ENCODE peak calls at places on chromosomes 6 and 20, in five cellular contexts. U, J, P, B and Z are unnamed samples.

GRCh38 chr6:20412674-20413073 is 11.0 kb downstream of the E2F3 start:
- DNase-seq in U (no peak), J (no peak), P (no peak), B (no peak), Z (no peak)

GRCh38 chr6:54073487-54073886 is 37.8 kb upstream of the MLIP start:
- DNase-seq in U (no peak), J (no peak), P (no peak), B (peak; percentile 35), Z (no peak)

GRCh38 chr20:13458860-13459451 is 179.8 kb downstream of the TASP1 start:
- DNase-seq in U (peak; percentile 61), J (peak; percentile 44), P (peak; percentile 33), B (peak; percentile 62), Z (peak; percentile 28)

GRCh38 chr6:142822882-142823578 is 121.9 kb downstream of the HIVEP2 start:
- DNase-seq in U (no peak), J (peak; percentile 32), P (peak; percentile 16), B (peak; percentile 92), Z (no peak)

GRCh38 chr6:116057766-116058165 is 2.9 kb downstream of the FRK start:
- DNase-seq in U (no peak), J (no peak), P (no peak), B (no peak), Z (no peak)

GRCh38 chr6:30323806-30324205 is 2.9 kb upstream of the TRIM39 start:
- DNase-seq in U (no peak), J (no peak), P (no peak), B (no peak), Z (no peak)

GRCh38 chr6:3540980-3541379 is 84.1 kb upstream of the SLC22A23 start:
- DNase-seq in U (no peak), J (no peak), P (no peak), B (no peak), Z (no peak)

GRCh38 chr6:154653853-154654252 is 79.4 kb upstream of the SCAF8 start:
- DNase-seq in U (no peak), J (no peak), P (no peak), B (no peak), Z (no peak)

GRCh38 chr20:58810116-58810878 is 40.4 kb downstream of the GNAS-AS1 start:
- DNase-seq in U (no peak), J (no peak), P (no peak), B (no peak), Z (no peak)

GRCh38 chr6:88367248-88367647 is 201.1 kb upstream of the CNR1 start:
- DNase-seq in U (no peak), J (no peak), P (no peak), B (no peak), Z (no peak)

GRCh38 chr6:125046107-125046925 is 84.1 kb downstream of the RNF217 start:
- DNase-seq in U (no peak), J (peak; percentile 16), P (no peak), B (peak; percentile 8), Z (no peak)

GRCh38 chr6:43851204-43851855 is 81.3 kb downstream of the VEGFA start:
- DNase-seq in U (peak; percentile 36), J (no peak), P (no peak), B (peak; percentile 41), Z (no peak)

GRCh38 chr6:131125431-131125830 is 9.8 kb upstream of the AKAP7 start:
- DNase-seq in U (no peak), J (no peak), P (no peak), B (no peak), Z (no peak)

GRCh38 chr6:6105472-6106036 is 98.8 kb upstream of the NRN1 start:
- DNase-seq in U (no peak), J (no peak), P (no peak), B (peak; percentile 71), Z (peak; percentile 2)

GRCh38 chr6:5014072-5014561 is 10.3 kb upstream of the RPP40 start:
- DNase-seq in U (no peak), J (no peak), P (no peak), B (no peak), Z (no peak)

GRCh38 chr20:723756-724155 is 44.5 kb downstream of the SLC52A3 start:
- DNase-seq in U (no peak), J (no peak), P (no peak), B (peak; percentile 58), Z (no peak)

GRCh38 chr6:15406452-15406851 is 160.6 kb downstream of the JARID2 start:
- DNase-seq in U (no peak), J (no peak), P (no peak), B (no peak), Z (no peak)

GRCh38 chr6:5302220-5302946 is 41.1 kb downstream of the FARS2 start:
- DNase-seq in U (no peak), J (peak; percentile 48), P (peak; percentile 12), B (no peak), Z (no peak)

GRCh38 chr6:24883618-24884017 is 52.1 kb downstream of the RIPOR2 start:
- DNase-seq in U (no peak), J (no peak), P (no peak), B (no peak), Z (no peak)

GRCh38 chr6:32954983-32955802 is 2.3 kb upstream of the HLA-DMA start:
- DNase-seq in U (peak; percentile 39), J (peak; percentile 36), P (no peak), B (peak; percentile 88), Z (no peak)

GRCh38 chr20:23347791-23348190 is 2.8 kb upstream of the NXT1 start:
- DNase-seq in U (no peak), J (no peak), P (no peak), B (no peak), Z (no peak)

GRCh38 chr6:28634758-28635546 is 109.3 kb downstream of the GPX5 start:
- DNase-seq in U (peak; percentile 50), J (no peak), P (peak; percentile 80), B (peak; percentile 79), Z (no peak)

GRCh38 chr6:114649298-114649697 is 306.5 kb upstream of the HS3ST5 start:
- DNase-seq in U (no peak), J (no peak), P (no peak), B (no peak), Z (no peak)

GRCh38 chr6:29628419-29629281 is 4.3 kb downstream of the GABBR1 start:
- DNase-seq in U (peak; percentile 43), J (peak; percentile 75), P (peak; percentile 90), B (peak; percentile 96), Z (peak; percentile 42)

GRCh38 chr20:1391640-1392442 is 1.0 kb downstream of the FKBP1A start:
- DNase-seq in U (no peak), J (peak; percentile 32), P (peak; percentile 38), B (peak; percentile 64), Z (no peak)

GRCh38 chr20:37804584-37805566 is 98.1 kb upstream of the VSTM2L start:
- DNase-seq in U (no peak), J (no peak), P (peak; percentile 52), B (no peak), Z (no peak)

GRCh38 chr6:154411076-154411475 is 54.5 kb upstream of the IPCEF1 start:
- DNase-seq in U (no peak), J (no peak), P (no peak), B (no peak), Z (no peak)

GRCh38 chr6:73691512-73691911 is 4.5 kb upstream of the CD109 start:
- DNase-seq in U (no peak), J (no peak), P (no peak), B (no peak), Z (no peak)

DNA sequence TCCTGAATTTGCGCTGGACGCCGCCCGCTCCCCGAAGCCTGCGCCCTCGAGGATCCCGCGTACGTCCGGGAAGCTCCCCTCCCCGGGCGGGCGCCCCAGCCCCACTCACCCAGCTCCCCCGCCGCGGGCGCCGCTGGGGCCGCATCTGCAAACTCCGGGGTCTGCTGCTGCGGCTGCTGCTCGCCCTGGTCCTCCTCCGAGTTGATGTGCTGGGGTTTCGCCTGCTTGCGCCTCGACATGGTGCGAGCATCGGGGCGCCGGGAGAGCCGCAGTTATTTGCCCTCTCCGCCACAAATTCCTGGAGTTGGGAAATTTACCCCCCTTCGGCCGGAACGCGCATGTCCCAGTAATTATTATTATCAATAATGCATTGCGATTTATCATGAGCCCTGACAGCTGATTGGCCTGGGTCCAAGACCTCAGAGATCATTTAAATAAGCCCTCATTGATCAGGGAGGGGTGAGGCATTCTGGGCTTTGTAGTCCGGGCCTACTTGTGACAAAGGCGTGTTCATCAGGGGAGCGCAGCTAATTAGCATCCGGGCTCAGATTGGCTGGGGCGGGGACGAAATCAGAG is at the start of gene SALL4:
- DNase-seq in U (no peak), J (no peak), P (peak; percentile 76), B (peak; percentile 99), Z (no peak)
- TF ChIP-seq REST in U (no peak), J (no peak), P (no peak), B (no peak), Z (no peak)

GRCh38 chr20:51092238-51092822 is 69.4 kb upstream of the KCNG1 start:
- DNase-seq in U (no peak), J (no peak), P (no peak), B (peak; percentile 46), Z (no peak)
- TF ChIP-seq REST in U (no peak), J (no peak), P (no peak), B (no peak), Z (no peak)

DNA sequence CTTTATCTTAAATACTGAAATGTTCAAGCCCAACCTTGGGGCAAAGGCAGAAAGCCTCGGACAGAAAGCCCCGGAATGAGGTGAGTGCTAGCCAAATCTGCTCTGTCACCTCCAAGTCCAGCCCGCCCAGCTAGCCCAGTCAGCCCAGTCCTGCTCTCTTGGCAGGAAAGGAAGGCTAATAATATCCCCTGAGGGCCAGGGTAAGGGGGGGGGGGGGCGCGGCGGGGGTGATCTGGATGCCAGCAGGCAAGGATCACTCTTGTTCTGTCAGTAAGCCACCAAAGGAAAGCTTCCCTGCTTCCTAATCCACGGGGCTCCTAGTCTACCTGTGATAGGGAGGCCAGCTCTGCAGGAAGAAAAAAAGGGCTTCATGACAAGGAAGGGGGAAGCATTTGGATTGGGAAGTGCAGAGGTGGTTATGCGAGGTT is 1.1 kb downstream of the NDRG3 start:
- DNase-seq in U (no peak), J (peak; percentile 24), P (peak; percentile 73), B (peak; percentile 42), Z (no peak)
- TF ChIP-seq REST in U (no peak), J (no peak), P (no peak), B (no peak), Z (no peak)

DNA sequence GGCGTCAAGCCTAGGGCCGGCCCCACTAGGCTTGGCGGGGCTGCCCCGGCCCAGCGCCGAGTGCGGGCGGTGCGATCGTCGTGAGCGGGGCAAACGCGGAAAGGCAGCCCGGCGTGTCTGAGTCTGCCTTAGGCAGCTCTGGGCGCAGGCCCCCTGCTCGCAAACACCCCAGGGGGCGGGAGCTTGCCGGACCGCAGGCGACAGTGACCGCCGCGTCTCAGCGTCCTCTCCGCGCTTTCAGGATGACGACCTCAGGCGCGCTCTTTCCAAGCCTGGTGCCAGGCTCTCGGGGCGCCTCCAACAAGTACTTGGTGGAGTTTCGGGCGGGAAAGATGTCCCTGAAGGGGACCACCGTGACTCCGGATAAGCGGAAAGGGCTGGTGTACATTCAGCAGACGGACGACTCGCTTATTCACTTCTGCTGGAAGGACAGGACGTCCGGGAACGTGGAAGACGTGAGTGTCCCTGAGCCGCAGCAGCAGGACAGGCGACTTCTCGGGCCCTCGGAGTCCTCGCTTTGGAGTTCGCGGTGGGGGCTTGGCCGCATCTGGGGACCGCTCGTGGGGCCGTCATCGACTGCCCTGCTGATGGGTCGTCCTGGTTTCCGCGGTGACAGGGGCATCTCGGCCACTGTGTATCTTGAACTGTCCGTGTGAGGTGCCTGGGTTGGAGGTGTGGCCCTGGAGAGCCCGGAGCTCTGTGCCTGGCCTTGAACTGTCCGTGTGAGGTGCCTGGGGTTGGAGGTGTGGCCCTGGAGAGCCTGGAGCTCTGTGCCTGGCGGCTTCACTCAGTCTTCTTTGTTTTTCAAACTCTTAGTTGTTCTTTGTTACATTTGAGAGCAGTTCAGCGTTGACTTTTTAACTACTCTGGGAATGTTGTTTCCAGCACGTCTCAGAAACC is 780 bp downstream of the ADRM1 start:
- DNase-seq in U (peak; percentile 89), J (no peak), P (no peak), B (no peak), Z (no peak)
- TF ChIP-seq REST in U (no peak), J (no peak), P (no peak), B (no peak), Z (no peak)